ENCODE peak calls at places on chromosome 16, in seven cellular contexts. H, L, X, D, N, A and T are unnamed samples.

GRCh38 chr16:76535-77272 is 1.3 kb upstream of the MPG start:
- DNase-seq in H (peak), L (no peak), X (no peak), D (peak), N (peak), A (peak), T (peak)

GRCh38 chr16:17832738-17833137 is 362.0 kb upstream of the XYLT1 start:
- DNase-seq in H (no peak), L (no peak), X (no peak), D (no peak), N (no peak), A (no peak), T (peak)

GRCh38 chr16:12609937-12610699 is 193.6 kb downstream of the CPPED1 start:
- DNase-seq in H (peak), L (no peak), X (no peak), D (no peak), N (peak), A (no peak), T (no peak)

GRCh38 chr16:59192551-59193199 is 458.6 kb upstream of the GOT2 start:
- DNase-seq in H (peak), L (peak), X (no peak), D (no peak), N (peak), A (peak), T (no peak)

GRCh38 chr16:89164847-89165684 is 6.5 kb upstream of the CDH15 start:
- DNase-seq in H (no peak), L (no peak), X (no peak), D (no peak), N (no peak), A (no peak), T (no peak)

GRCh38 chr16:13961099-13961811 is 41.3 kb downstream of the ERCC4 start:
- DNase-seq in H (peak), L (no peak), X (no peak), D (no peak), N (no peak), A (peak), T (peak)

GRCh38 chr16:27729516-27730304 is 179.8 kb downstream of the KATNIP start:
- DNase-seq in H (peak), L (no peak), X (no peak), D (no peak), N (no peak), A (peak), T (no peak)

GRCh38 chr16:86963600-86964575 is 353.3 kb downstream of the C16orf95 start:
- DNase-seq in H (no peak), L (no peak), X (no peak), D (peak), N (no peak), A (no peak), T (no peak)

GRCh38 chr16:27685802-27686201 is 135.9 kb downstream of the KATNIP start:
- DNase-seq in H (peak), L (no peak), X (no peak), D (no peak), N (no peak), A (peak), T (no peak)

GRCh38 chr16:67773569-67774456 is 32.5 kb downstream of the RANBP10 start:
- DNase-seq in H (peak), L (no peak), X (no peak), D (no peak), N (no peak), A (peak), T (no peak)

GRCh38 chr16:27748868-27749546 is 199.1 kb downstream of the KATNIP start:
- DNase-seq in H (peak), L (no peak), X (no peak), D (peak), N (peak), A (peak), T (peak)

GRCh38 chr16:89523680-89524344 is 15.6 kb downstream of the SPG7 start:
- DNase-seq in H (no peak), L (no peak), X (no peak), D (peak), N (no peak), A (no peak), T (no peak)

GRCh38 chr16:24988593-24989338 is 26.4 kb downstream of the ARHGAP17 start:
- DNase-seq in H (peak), L (no peak), X (no peak), D (no peak), N (no peak), A (peak), T (peak)
- TF ChIP-seq CTCF in H (no peak), L (no peak), X (no peak), D (no peak), N (no peak), A (no peak), T (no peak)

GRCh38 chr16:7026639-7027038 is 306.0 kb upstream of the RBFOX1 start:
- DNase-seq in H (no peak), L (no peak), X (no peak), D (no peak), N (no peak), A (no peak), T (no peak)

GRCh38 chr16:7021653-7022275 is 310.9 kb upstream of the RBFOX1 start:
- DNase-seq in H (no peak), L (no peak), X (no peak), D (no peak), N (no peak), A (no peak), T (no peak)

DNA sequence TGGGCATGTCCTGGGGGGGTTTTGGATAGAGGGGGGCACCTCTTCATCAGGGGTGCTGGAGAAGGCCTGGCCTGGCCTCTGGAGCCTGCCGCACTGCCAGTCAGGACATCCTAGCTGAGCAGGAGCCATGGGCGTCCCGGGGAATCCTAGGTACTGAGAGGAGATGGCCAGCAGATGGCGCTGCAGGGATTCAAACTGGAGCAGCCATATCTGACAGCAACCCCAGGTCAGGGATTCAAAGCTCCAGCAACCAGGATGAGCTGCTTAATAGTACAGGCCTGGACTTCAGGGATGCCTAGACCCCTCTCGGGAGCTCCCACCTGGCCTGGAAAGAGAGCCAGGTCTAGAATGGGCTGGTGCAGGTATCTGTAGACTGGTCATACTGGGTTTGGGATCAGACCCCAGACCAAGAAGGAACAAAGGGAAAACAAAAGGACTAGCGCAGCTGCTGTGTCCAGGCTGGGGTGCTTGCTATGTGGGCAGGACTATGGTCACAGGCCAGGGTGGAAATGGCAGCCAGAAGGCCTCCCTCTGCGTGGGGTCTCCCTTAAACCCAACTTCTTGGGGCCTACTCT is 306.9 kb upstream of the RBFOX1 start:
- DNase-seq in H (no peak), L (peak), X (no peak), D (no peak), N (peak), A (peak), T (peak)
- TF ChIP-seq CTCF in H (no peak), L (peak), X (peak), D (no peak), N (peak), A (no peak), T (peak)

GRCh38 chr16:4693296-4693955 is at the start of gene NUDT16L1:
- DNase-seq in H (peak), L (peak), X (peak), D (peak), N (peak), A (peak), T (peak)
- TF ChIP-seq CTCF in H (peak), L (peak), X (no peak), D (no peak), N (peak), A (no peak), T (no peak)

GRCh38 chr16:8905795-8906591 is 23.8 kb downstream of the LITAFD start:
- DNase-seq in H (no peak), L (no peak), X (no peak), D (no peak), N (peak), A (no peak), T (no peak)
- TF ChIP-seq CTCF in H (peak), L (peak), X (no peak), D (peak), N (peak), A (peak), T (peak)